ENCODE peak calls at places on chromosome 18, in ten cellular contexts. M, R, C, N, K, B, O, U, G and V are unnamed samples.

GRCh38 chr18:75249672-75250470 is 39.3 kb downstream of the TSHZ1 start:
- DNase-seq in C (no peak), G (no peak), M (no peak), R (no peak), K (no peak), B (no peak), U (no peak), N (no peak), O (no peak), V (no peak)

GRCh38 chr18:8423051-8423558 is 186.1 kb upstream of the RAB12 start:
- DNase-seq in M (no peak), C (peak; percentile 11), G (no peak), O (no peak), U (no peak), R (peak; percentile 13), K (no peak), B (peak; percentile 60), N (peak; percentile 15), V (no peak)

GRCh38 chr18:70337139-70337972 is 48.5 kb downstream of the SOCS6 start:
- DNase-seq in O (no peak), N (no peak), M (no peak), C (peak; percentile 69), K (no peak), B (peak; percentile 78), R (peak; percentile 60), U (no peak), G (no peak), V (no peak)

GRCh38 chr18:48815581-48816324 is 135.0 kb downstream of the SMAD7 start:
- DNase-seq in C (no peak), R (no peak), K (no peak), M (peak; percentile 64), N (no peak), O (peak; percentile 24), B (no peak), U (no peak), G (no peak), V (no peak)

GRCh38 chr18:25223211-25223610 is 128.8 kb downstream of the ZNF521 start:
- DNase-seq in K (no peak), B (no peak), G (no peak), U (no peak), O (no peak), R (no peak), M (no peak), N (peak; percentile 29), C (no peak), V (no peak)

GRCh38 chr18:3177902-3178687 is 41.7 kb downstream of the MYOM1 start:
- DNase-seq in R (no peak), C (no peak), M (no peak), B (no peak), N (no peak), O (peak; percentile 80), K (no peak), U (no peak), G (no peak), V (no peak)

GRCh38 chr18:24014986-24015896 is 687 bp downstream of the TTC39C start:
- DNase-seq in C (peak; percentile 54), G (no peak), K (peak; percentile 28), M (no peak), B (peak; percentile 8), R (peak; percentile 80), O (peak; percentile 80), U (no peak), N (peak; percentile 40), V (no peak)

GRCh38 chr18:33051397-33051796 is 278.6 kb upstream of the KLHL14 start:
- DNase-seq in O (no peak), G (no peak), B (no peak), R (no peak), M (no peak), C (no peak), U (no peak), K (no peak), N (peak; percentile 15), V (no peak)

GRCh38 chr18:42882146-42882545 is 233.3 kb downstream of the RIT2 start:
- DNase-seq in O (no peak), N (no peak), U (no peak), K (no peak), B (no peak), M (no peak), R (no peak), G (no peak), C (no peak), V (no peak)

GRCh38 chr18:26336572-26336971 is 110.3 kb downstream of the TAF4B start:
- DNase-seq in O (no peak), R (no peak), B (no peak), K (no peak), M (no peak), U (no peak), N (no peak), C (no peak), G (no peak), V (no peak)

GRCh38 chr18:8688857-8689256 is 16.5 kb upstream of the MTCL1 start:
- DNase-seq in R (no peak), N (no peak), O (no peak), U (no peak), M (no peak), K (no peak), B (no peak), G (no peak), C (no peak), V (no peak)

GRCh38 chr18:10477863-10478260 is 23.4 kb downstream of the APCDD1 start:
- DNase-seq in O (no peak), C (no peak), N (no peak), G (no peak), U (no peak), R (no peak), M (no peak), B (no peak), K (no peak), V (no peak)

GRCh38 chr18:811192-812122 is 585 bp downstream of the YES1 start:
- DNase-seq in B (peak; percentile 30), C (peak; percentile 22), M (peak; percentile 91), G (no peak), N (no peak), O (peak; percentile 78), K (no peak), U (no peak), R (no peak), V (peak; percentile 7)

GRCh38 chr18:10368456-10369453 is 85.7 kb upstream of the APCDD1 start:
- DNase-seq in U (no peak), K (no peak), N (no peak), O (no peak), R (no peak), C (no peak), M (no peak), B (no peak), G (no peak), V (no peak)